ENCODE peak calls at places on chromosomes 13 and 19, in six cellular contexts. P, O, F, D, G and J are unnamed samples.
A peak's percentile ranks its signal among the peaks of the same experiment; 100 is the strongest.

GRCh38 chr13:113783966-113784644 is 25.1 kb downstream of the TMEM255B start:
- DNase-seq in G (no peak), P (no peak), D (no peak), F (no peak), O (no peak), J (no peak)

GRCh38 chr19:3201072-3201700 is 15.5 kb downstream of the NCLN start:
- DNase-seq in O (no peak), F (no peak), P (no peak), D (no peak), G (no peak), J (no peak)

GRCh38 chr19:37972803-37973202 is 65.8 kb downstream of the SIPA1L3 start:
- DNase-seq in O (no peak), G (no peak), P (no peak), F (no peak), D (no peak), J (no peak)

GRCh38 chr13:98565726-98566577 is 11.0 kb downstream of the STK24 start:
- DNase-seq in O (peak; percentile 70), D (peak; percentile 77), P (no peak), G (no peak), F (peak; percentile 38), J (no peak)

GRCh38 chr19:858868-859843 is at the start of gene CFD:
- DNase-seq in O (peak; percentile 90), D (peak; percentile 62), P (no peak), F (peak; percentile 51), G (peak; percentile 65), J (no peak)

GRCh38 chr13:97108535-97108910 is 113.6 kb upstream of the MBNL2 start:
- DNase-seq in O (no peak), D (no peak), F (no peak), G (no peak), P (no peak), J (no peak)

GRCh38 chr13:27663947-27664346 is 42.3 kb downstream of the POLR1D start:
- DNase-seq in O (no peak), F (no peak), G (no peak), D (no peak), P (no peak), J (no peak)

GRCh38 chr19:12364391-12365093 is 941 bp downstream of the ZNF442 start:
- DNase-seq in D (peak; percentile 15), O (peak; percentile 54), G (peak; percentile 51), P (no peak), F (peak; percentile 54), J (no peak)

GRCh38 chr13:98225036-98225940 is 48.2 kb upstream of the RNF113B start:
- DNase-seq in G (no peak), P (no peak), D (no peak), O (no peak), F (no peak), J (no peak)

GRCh38 chr19:35963514-35963913 is 27.3 kb downstream of the LRFN3 start:
- DNase-seq in F (no peak), D (no peak), P (peak; percentile 37), O (no peak), G (no peak), J (peak; percentile 7)

GRCh38 chr19:2261438-2262172 is 5.4 kb upstream of the JSRP1 start:
- DNase-seq in G (peak; percentile 67), O (peak; percentile 76), D (peak; percentile 66), P (peak; percentile 78), F (peak; percentile 49), J (no peak)

GRCh38 chr19:54137913-54138776 is 583 bp downstream of the CNOT3 start:
- DNase-seq in D (peak; percentile 43), G (no peak), F (peak; percentile 75), O (peak; percentile 73), P (peak; percentile 28), J (no peak)

GRCh38 chr13:43985437-43986051 is 105.8 kb downstream of the LACC1 start:
- DNase-seq in D (no peak), P (no peak), O (no peak), F (no peak), G (no peak), J (no peak)

GRCh38 chr19:55958356-55958755 is 10.7 kb downstream of the NLRP8 start:
- DNase-seq in O (no peak), P (no peak), D (no peak), F (no peak), G (no peak), J (no peak)

GRCh38 chr19:52114691-52115090 is 19.1 kb upstream of the ZNF841 start:
- DNase-seq in O (no peak), G (no peak), F (no peak), P (no peak), D (no peak), J (no peak)

GRCh38 chr19:52120286-52120685 is 19.5 kb downstream of the ZNF616 start:
- DNase-seq in P (no peak), G (no peak), O (no peak), F (no peak), D (no peak), J (no peak)

GRCh38 chr19:52112624-52113023 is 17.1 kb upstream of the ZNF841 start:
- DNase-seq in F (no peak), G (no peak), P (no peak), D (no peak), O (no peak), J (no peak)

GRCh38 chr19:52110780-52111179 is 15.2 kb upstream of the ZNF841 start:
- DNase-seq in P (no peak), D (no peak), G (no peak), F (no peak), O (no peak), J (no peak)

GRCh38 chr19:52115526-52116053 is 20.0 kb upstream of the ZNF841 start:
- DNase-seq in F (no peak), D (no peak), O (no peak), P (no peak), G (no peak), J (no peak)
- H3K4me3 ChIP-seq in F (peak overlapping the region; percentile 20), D (no peak overlapping the region), O (no peak overlapping the region), P (no peak overlapping the region), G (no peak overlapping the region), J (no peak overlapping the region)

GRCh38 chr13:71864981-71865857 is 1.8 kb downstream of the DACH1 start:
- DNase-seq in P (no peak), F (peak; percentile 73), D (peak; percentile 21), G (peak; percentile 72), O (peak; percentile 60), J (no peak)
- H3K4me3 ChIP-seq in P (no peak overlapping the region), F (peak overlapping the region; percentile 85), D (peak overlapping the region; percentile 77), G (peak overlapping the region; percentile 53), O (peak overlapping the region; percentile 72), J (peak overlapping the region; percentile 97)

DNA sequence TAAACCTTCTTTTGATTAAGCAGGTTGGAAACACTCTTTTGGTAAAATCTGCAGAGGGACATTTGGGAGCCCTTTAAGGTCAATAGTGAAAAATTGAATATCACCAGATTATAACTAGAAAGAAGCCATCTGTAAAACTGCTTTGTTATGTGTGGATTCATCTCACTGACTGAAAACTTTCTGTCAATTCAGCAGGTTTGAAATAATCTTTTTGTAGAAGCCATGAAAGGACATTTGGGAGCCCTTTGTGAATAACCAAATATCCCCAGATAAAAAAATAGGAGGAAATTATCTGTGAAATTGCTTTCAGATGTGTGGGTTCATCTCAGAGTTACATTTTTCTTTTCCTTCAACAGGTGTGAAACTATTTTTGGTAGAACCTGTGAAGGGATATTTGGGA is 1690.7 kb downstream of the UQCRFS1 start:
- DNase-seq in O (no peak), F (no peak), P (no peak), D (no peak), G (no peak), J (no peak)
- H3K4me3 ChIP-seq in O (no peak overlapping the region), F (no peak overlapping the region), P (no peak overlapping the region), D (no peak overlapping the region), G (no peak overlapping the region), J (no peak overlapping the region)

GRCh38 chr19:15466851-15467733 is 2.7 kb upstream of the RASAL3 start:
- DNase-seq in O (no peak), F (no peak), D (peak; percentile 23), P (peak; percentile 89), G (no peak), J (no peak)
- H3K4me3 ChIP-seq in O (no peak overlapping the region), F (no peak overlapping the region), D (no peak overlapping the region), P (peak overlapping the region; percentile 60), G (no peak overlapping the region), J (no peak overlapping the region)

GRCh38 chr19:7706188-7706530 is 4.2 kb upstream of the FCER2 start:
- DNase-seq in F (no peak), D (no peak), G (no peak), P (no peak), O (no peak), J (no peak)
- H3K4me3 ChIP-seq in F (no peak overlapping the region), D (no peak overlapping the region), G (no peak overlapping the region), P (peak overlapping the region; percentile 26), O (no peak overlapping the region), J (no peak overlapping the region)

GRCh38 chr19:5826531-5827341 is 12.8 kb downstream of the FUT6 start:
- DNase-seq in D (peak; percentile 88), G (peak; percentile 83), F (peak; percentile 83), P (no peak), O (no peak), J (no peak)

GRCh38 chr19:5828661-5829566 is 10.6 kb downstream of the FUT6 start:
- DNase-seq in P (peak; percentile 8), G (no peak), O (no peak), F (peak; percentile 89), D (peak; percentile 58), J (no peak)

GRCh38 chr19:5829567-5830315 is 9.8 kb downstream of the FUT6 start:
- DNase-seq in D (no peak), P (no peak), O (no peak), F (no peak), G (no peak), J (no peak)

GRCh38 chr19:5827891-5828660 is 11.4 kb downstream of the FUT6 start:
- DNase-seq in G (peak; percentile 94), O (peak; percentile 87), F (peak; percentile 100), P (peak; percentile 91), D (peak; percentile 95), J (peak; percentile 57)

DNA sequence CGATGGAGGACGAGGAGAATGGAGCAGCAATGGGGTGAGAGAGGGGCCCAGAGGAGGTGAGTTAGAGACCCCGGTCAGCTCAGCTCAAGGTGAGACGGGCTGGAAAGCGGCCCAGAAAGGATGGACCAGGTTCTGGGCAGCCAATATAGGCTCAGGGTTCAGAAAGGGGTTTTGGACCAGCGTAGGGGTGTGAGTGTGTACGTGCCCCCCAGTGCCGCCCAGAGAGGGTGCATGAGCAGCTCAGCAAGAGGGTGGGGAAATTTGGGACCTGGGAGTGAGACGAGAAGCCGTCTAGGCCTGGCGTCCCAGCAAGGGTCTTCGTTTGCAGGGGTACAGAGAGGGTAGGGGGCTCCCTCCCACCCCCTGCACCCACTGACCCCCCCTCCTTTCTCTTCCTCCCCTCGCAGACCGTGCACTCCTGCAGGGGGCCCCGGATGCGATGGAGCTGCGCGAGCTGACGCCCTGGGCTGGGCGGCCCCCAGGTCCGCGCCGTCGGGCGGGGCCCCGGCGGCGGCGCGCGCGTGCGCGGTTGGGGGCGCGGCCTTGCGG is 12.1 kb downstream of the FUT6 start:
- DNase-seq in F (no peak), P (no peak), D (no peak), O (no peak), G (no peak), J (no peak)
- H3K4me3 ChIP-seq in F (peak overlapping the region; percentile 67), P (no peak overlapping the region), D (peak overlapping the region; percentile 29), O (peak overlapping the region; percentile 52), G (peak overlapping the region; percentile 38), J (peak overlapping the region; percentile 36)

GRCh38 chr19:5131031-5131865 is 162.3 kb downstream of the KDM4B start:
- DNase-seq in D (peak; percentile 44), P (peak; percentile 60), F (no peak), O (no peak), G (no peak), J (no peak)
- H3K4me3 ChIP-seq in D (no peak overlapping the region), P (no peak overlapping the region), F (no peak overlapping the region), O (no peak overlapping the region), G (peak overlapping the region; percentile 5), J (no peak overlapping the region)